ENCODE peak calls at places on chromosomes 5 and 9, in seven cellular contexts. U, M, N, L, Z, Y and A are unnamed samples.
A peak's percentile ranks its signal among the peaks of the same experiment; 100 is the strongest.

GRCh38 chr5:168883253-168883880 is 304.2 kb upstream of the PANK3 start:
- DNase-seq in U (no peak), M (peak; percentile 53), N (no peak), L (no peak), Z (no peak), Y (no peak), A (no peak)

GRCh38 chr9:97978706-97979105 is 4.4 kb upstream of the ANP32B start:
- DNase-seq in U (no peak), M (no peak), N (no peak), L (no peak), Z (no peak), Y (no peak), A (no peak)

GRCh38 chr9:93517331-93517730 is 59.1 kb upstream of the PHF2 start:
- DNase-seq in U (no peak), M (no peak), N (peak; percentile 44), L (no peak), Z (no peak), Y (no peak), A (peak; percentile 24)

GRCh38 chr5:171387970-171388815 is 544 bp downstream of the NPM1 start:
- DNase-seq in U (peak; percentile 94), M (peak; percentile 60), N (peak; percentile 76), L (no peak), Z (peak; percentile 91), Y (peak; percentile 35), A (peak; percentile 33)

GRCh38 chr5:138470322-138471285 is 5.3 kb downstream of the EGR1 start:
- DNase-seq in U (no peak), M (no peak), N (no peak), L (no peak), Z (no peak), Y (no peak), A (no peak)

GRCh38 chr9:86186696-86187095 is 72.8 kb downstream of the C9orf153 start:
- DNase-seq in U (no peak), M (no peak), N (no peak), L (no peak), Z (no peak), Y (no peak), A (no peak)

GRCh38 chr5:80959768-80960442 is at the start of gene RASGRF2:
- DNase-seq in U (peak; percentile 75), M (peak; percentile 69), N (peak; percentile 13), L (no peak), Z (no peak), Y (no peak), A (no peak)

GRCh38 chr5:72328172-72328571 is 8.0 kb downstream of the PTCD2 start:
- DNase-seq in U (no peak), M (no peak), N (peak; percentile 86), L (no peak), Z (no peak), Y (no peak), A (no peak)

GRCh38 chr5:173178369-173178910 is 34.1 kb downstream of the BNIP1 start:
- DNase-seq in U (no peak), M (no peak), N (no peak), L (no peak), Z (no peak), Y (peak; percentile 58), A (no peak)

GRCh38 chr5:2505217-2505616 is 246.3 kb downstream of the IRX2 start:
- DNase-seq in U (no peak), M (peak; percentile 39), N (no peak), L (no peak), Z (no peak), Y (no peak), A (no peak)

GRCh38 chr9:107983191-107983603 is 493.6 kb upstream of the KLF4 start:
- DNase-seq in U (no peak), M (no peak), N (peak; percentile 63), L (no peak), Z (no peak), Y (no peak), A (no peak)

GRCh38 chr5:34526682-34527305 is 129.3 kb upstream of the RAI14 start:
- DNase-seq in U (no peak), M (no peak), N (no peak), L (no peak), Z (no peak), Y (no peak), A (no peak)

GRCh38 chr5:38329132-38329715 is 70.9 kb downstream of the EGFLAM start:
- DNase-seq in U (no peak), M (no peak), N (peak; percentile 81), L (no peak), Z (no peak), Y (no peak), A (peak; percentile 61)

GRCh38 chr5:82425591-82425990 is 147.4 kb upstream of the RPS23 start:
- DNase-seq in U (no peak), M (no peak), N (no peak), L (no peak), Z (no peak), Y (no peak), A (no peak)

GRCh38 chr9:29039258-29039657 is 1466.0 kb upstream of the C9orf72 start:
- DNase-seq in U (no peak), M (no peak), N (peak; percentile 22), L (no peak), Z (no peak), Y (no peak), A (peak; percentile 28)

GRCh38 chr5:113095831-113096230 is 119.2 kb downstream of the DCP2 start:
- DNase-seq in U (no peak), M (no peak), N (no peak), L (no peak), Z (no peak), Y (no peak), A (no peak)